ENCODE peak calls at places on chromosomes 3 and 15, in nine cellular contexts. S is cardiac fibroblast, Z is right lobe of liver, H is psoas muscle, X is nucleus accumbens, C is stromal cell of bone marrow, Q is kidney, J is naive B cell, K is left ventricle myocardium superior. M is an unnamed sample.
A peak's percentile ranks its signal among the peaks of the same experiment; 100 is the strongest.

GRCh38 chr3:44511238-44511567 is 33.7 kb upstream of the ZNF445 start:
- DNase-seq in X (no peak), Q (no peak), K (no peak), J (no peak), C (no peak), S (peak; percentile 23), H (no peak), Z (no peak), M (peak; percentile 20)

GRCh38 chr3:136819784-136820640 is 1.1 kb downstream of the SLC35G2 start:
- DNase-seq in Q (peak; percentile 82), S (peak; percentile 72), X (peak; percentile 2), K (peak; percentile 60), C (no peak), J (peak; percentile 7), Z (peak; percentile 47), H (peak; percentile 59), M (peak; percentile 87)

GRCh38 chr3:152968388-152969024 is 133.6 kb downstream of the P2RY1 start:
- DNase-seq in K (no peak), X (no peak), Z (no peak), C (peak; percentile 40), S (peak; percentile 70), Q (no peak), J (no peak), H (no peak), M (no peak)

GRCh38 chr3:29764059-29764458 is 483.2 kb downstream of the RBMS3 start:
- DNase-seq in H (no peak), Z (no peak), X (no peak), Q (no peak), S (peak; percentile 91), J (no peak), C (peak; percentile 59), K (no peak), M (no peak)

GRCh38 chr15:52071570-52071969 is 41.0 kb downstream of the BCL2L10 start:
- DNase-seq in Q (no peak), X (no peak), S (no peak), K (no peak), C (no peak), J (no peak), Z (peak; percentile 35), H (no peak), M (no peak)

GRCh38 chr15:31024330-31024729 is 32.9 kb upstream of the MTMR10 start:
- DNase-seq in X (no peak), Z (no peak), C (peak; percentile 62), H (no peak), K (no peak), S (peak; percentile 94), J (no peak), Q (no peak), M (no peak)

GRCh38 chr15:56733131-56734012 is at the start of gene ZNF280D:
- DNase-seq in X (peak; percentile 80), S (peak; percentile 92), J (peak; percentile 72), K (peak; percentile 95), H (peak; percentile 92), C (peak; percentile 85), Q (peak; percentile 97), Z (peak; percentile 92), M (peak; percentile 92)

GRCh38 chr3:58495101-58495500 is 3.2 kb downstream of the KCTD6 start:
- DNase-seq in Q (no peak), S (no peak), Z (no peak), X (no peak), C (no peak), J (no peak), H (no peak), K (no peak), M (no peak)

GRCh38 chr15:29003446-29004233 is 117.9 kb downstream of the APBA2 start:
- DNase-seq in Q (no peak), S (no peak), Z (no peak), K (no peak), X (no peak), H (no peak), C (no peak), J (no peak), M (no peak)

GRCh38 chr3:137944593-137944992 is 65.4 kb upstream of the CLDN18 start:
- DNase-seq in X (no peak), H (no peak), S (no peak), J (no peak), K (no peak), Q (no peak), Z (no peak), C (no peak), M (no peak)

GRCh38 chr3:71690222-71690821 is 34.9 kb downstream of the EIF4E3 start:
- DNase-seq in K (no peak), S (peak; percentile 66), Q (no peak), C (no peak), Z (no peak), H (peak; percentile 30), J (no peak), X (no peak), M (peak; percentile 85)

GRCh38 chr3:191412764-191413163 is 48.2 kb upstream of the PYDC2 start:
- DNase-seq in K (no peak), Z (no peak), X (no peak), H (no peak), Q (no peak), J (no peak), S (peak; percentile 96), C (peak; percentile 77), M (no peak)

GRCh38 chr3:3200632-3201212 is 21.2 kb upstream of the CRBN start:
- DNase-seq in H (no peak), C (peak; percentile 48), J (peak; percentile 27), K (no peak), Q (no peak), X (no peak), Z (peak; percentile 21), S (peak; percentile 77), M (peak; percentile 77)

GRCh38 chr15:60573936-60574335 is 95.0 kb upstream of the ICE2 start:
- DNase-seq in J (no peak), Z (no peak), X (no peak), H (no peak), Q (no peak), C (no peak), S (no peak), K (no peak), M (no peak)

GRCh38 chr3:132245547-132245946 is 71.7 kb upstream of the ACP3 start:
- DNase-seq in C (no peak), Z (no peak), X (no peak), Q (no peak), J (no peak), S (peak; percentile 52), H (no peak), K (no peak), M (no peak)

GRCh38 chr15:100345438-100345837 is 3.7 kb upstream of the ADAMTS17 start:
- DNase-seq in K (no peak), H (no peak), Q (no peak), X (no peak), C (no peak), S (no peak), Z (no peak), J (no peak), M (no peak)

GRCh38 chr3:46671541-46672348 is 21.7 kb downstream of the ALS2CL start:
- DNase-seq in X (no peak), Z (peak; percentile 13), H (no peak), K (peak; percentile 22), S (no peak), Q (peak; percentile 54), C (no peak), J (no peak), M (no peak)

GRCh38 chr15:67049351-67050044 is 15.9 kb upstream of the SMAD3 start:
- DNase-seq in C (peak; percentile 55), S (peak; percentile 82), Z (no peak), H (no peak), K (no peak), X (no peak), Q (peak; percentile 86), J (no peak), M (no peak)

GRCh38 chr3:192490720-192491119 is 236.6 kb downstream of the FGF12 start:
- DNase-seq in X (no peak), K (no peak), Q (no peak), H (no peak), C (no peak), Z (no peak), J (no peak), S (peak; percentile 15), M (no peak)

GRCh38 chr15:75732206-75732808 is 19.7 kb upstream of the CSPG4 start:
- DNase-seq in Q (peak; percentile 64), K (peak; percentile 31), H (no peak), J (no peak), S (no peak), Z (no peak), C (no peak), X (no peak), M (no peak)

GRCh38 chr15:80710635-80711553 is 15.8 kb downstream of the ABHD17C start:
- DNase-seq in X (no peak), C (no peak), S (peak; percentile 34), Q (no peak), K (no peak), J (no peak), H (no peak), Z (no peak), M (no peak)

GRCh38 chr15:96331942-96332853 is 1.7 kb downstream of the NR2F2 start:
- DNase-seq in S (peak; percentile 66), H (peak; percentile 67), Q (peak; percentile 80), Z (peak; percentile 64), J (no peak), K (peak; percentile 63), X (no peak), C (no peak), M (no peak)

GRCh38 chr3:16419640-16420039 is 93.9 kb downstream of the RFTN1 start:
- DNase-seq in J (no peak), Z (no peak), S (peak; percentile 81), X (no peak), Q (no peak), K (no peak), H (no peak), C (no peak), M (no peak)

GRCh38 chr15:67720556-67721175 is 104.6 kb upstream of the SKOR1 start:
- DNase-seq in X (no peak), H (no peak), C (no peak), Q (no peak), J (peak; percentile 9), Z (no peak), S (no peak), K (no peak), M (no peak)

GRCh38 chr3:182837855-182838454 is 44.7 kb downstream of the ATP11B start:
- DNase-seq in H (no peak), K (no peak), J (no peak), X (no peak), C (peak; percentile 10), Q (no peak), S (peak; percentile 62), Z (no peak), M (no peak)